ENCODE peak calls at places on chromosomes 4 and X, in five cellular contexts. One of them, this sample, is unnamed.

GRCh38 chrX:17692709-17693346 is 44.5 kb upstream of the SCML1 start:
- DNase-seq in NCI-H1417 treated with DMSO at 0.1 percent for 48 hours: no peak
- DNase-seq in astrocyte of the cerebellum: peak; percentile 37
- DNase-seq in hippocampal formation: no peak
- DNase-seq in testis: no peak
- DNase-seq in this sample: no peak

GRCh38 chr4:87317527-87317926 is 5.2 kb downstream of the HSD17B13 start:
- DNase-seq in NCI-H1417 treated with DMSO at 0.1 percent for 48 hours: no peak
- DNase-seq in astrocyte of the cerebellum: no peak
- DNase-seq in hippocampal formation: no peak
- DNase-seq in testis: no peak
- DNase-seq in this sample: no peak

GRCh38 chr4:160224049-160224448 is 1121.2 kb downstream of the RAPGEF2 start:
- DNase-seq in NCI-H1417 treated with DMSO at 0.1 percent for 48 hours: no peak
- DNase-seq in astrocyte of the cerebellum: no peak
- DNase-seq in hippocampal formation: no peak
- DNase-seq in testis: no peak
- DNase-seq in this sample: no peak

GRCh38 chr4:1156069-1156468 is 16.3 kb downstream of the SPON2 start:
- DNase-seq in NCI-H1417 treated with DMSO at 0.1 percent for 48 hours: no peak
- DNase-seq in astrocyte of the cerebellum: no peak
- DNase-seq in hippocampal formation: no peak
- DNase-seq in testis: no peak
- DNase-seq in this sample: no peak

GRCh38 chrX:98203800-98204199 is 1320.1 kb downstream of the RPA4 start:
- DNase-seq in NCI-H1417 treated with DMSO at 0.1 percent for 48 hours: no peak
- DNase-seq in astrocyte of the cerebellum: no peak
- DNase-seq in hippocampal formation: no peak
- DNase-seq in testis: no peak
- DNase-seq in this sample: no peak

GRCh38 chrX:34404386-34405070 is 252.6 kb downstream of the TMEM47 start:
- DNase-seq in NCI-H1417 treated with DMSO at 0.1 percent for 48 hours: no peak
- DNase-seq in astrocyte of the cerebellum: no peak
- DNase-seq in hippocampal formation: no peak
- DNase-seq in testis: peak; percentile 31
- DNase-seq in this sample: no peak

GRCh38 chr4:188975271-188975670 is 836.0 kb downstream of the TRIML1 start:
- DNase-seq in NCI-H1417 treated with DMSO at 0.1 percent for 48 hours: no peak
- DNase-seq in astrocyte of the cerebellum: no peak
- DNase-seq in hippocampal formation: no peak
- DNase-seq in testis: no peak
- DNase-seq in this sample: no peak

GRCh38 chr4:176400816-176401461 is 81.2 kb downstream of the SPCS3 start:
- DNase-seq in NCI-H1417 treated with DMSO at 0.1 percent for 48 hours: no peak
- DNase-seq in astrocyte of the cerebellum: no peak
- DNase-seq in hippocampal formation: no peak
- DNase-seq in testis: no peak
- DNase-seq in this sample: no peak

GRCh38 chr4:183182873-183183725 is 84.0 kb downstream of the WWC2 start:
- DNase-seq in NCI-H1417 treated with DMSO at 0.1 percent for 48 hours: no peak
- DNase-seq in astrocyte of the cerebellum: peak; percentile 72
- DNase-seq in hippocampal formation: no peak
- DNase-seq in testis: peak; percentile 21
- DNase-seq in this sample: peak; percentile 1

GRCh38 chr4:165991325-165992180 is 118.5 kb downstream of the TLL1 start:
- DNase-seq in NCI-H1417 treated with DMSO at 0.1 percent for 48 hours: no peak
- DNase-seq in astrocyte of the cerebellum: no peak
- DNase-seq in hippocampal formation: no peak
- DNase-seq in testis: no peak
- DNase-seq in this sample: no peak

GRCh38 chr4:40454816-40455215 is 119.7 kb downstream of the CHRNA9 start:
- DNase-seq in NCI-H1417 treated with DMSO at 0.1 percent for 48 hours: no peak
- DNase-seq in astrocyte of the cerebellum: no peak
- DNase-seq in hippocampal formation: no peak
- DNase-seq in testis: no peak
- DNase-seq in this sample: no peak

GRCh38 chr4:10963958-10964705 is 279.6 kb upstream of the CLNK start:
- DNase-seq in NCI-H1417 treated with DMSO at 0.1 percent for 48 hours: no peak
- DNase-seq in astrocyte of the cerebellum: peak; percentile 4
- DNase-seq in hippocampal formation: no peak
- DNase-seq in testis: no peak
- DNase-seq in this sample: no peak